ENCODE peak calls at places on chromosomes 6 and 20, in five cellular contexts. One of them, this sample, is unnamed.

GRCh38 chr6:41884957-41885356 is 10.2 kb downstream of the USP49 start:
- DNase-seq in fibroblast of mammary gland: no peak
- DNase-seq in pancreas: no peak
- DNase-seq in fibroblast of lung: no peak
- DNase-seq in iPS DF 6.9: no peak
- DNase-seq in this sample: no peak

GRCh38 chr6:191487-192312 is 100.6 kb upstream of the DUSP22 start:
- DNase-seq in fibroblast of mammary gland: no peak
- DNase-seq in pancreas: no peak
- DNase-seq in fibroblast of lung: no peak
- DNase-seq in iPS DF 6.9: no peak
- DNase-seq in this sample: no peak

GRCh38 chr6:137811121-137811911 is 55.7 kb upstream of the TNFAIP3 start:
- DNase-seq in fibroblast of mammary gland: peak
- DNase-seq in pancreas: peak
- DNase-seq in fibroblast of lung: peak
- DNase-seq in iPS DF 6.9: no peak
- DNase-seq in this sample: peak

GRCh38 chr6:39980839-39981580 is 46.7 kb upstream of the MOCS1 start:
- DNase-seq in fibroblast of mammary gland: peak
- DNase-seq in pancreas: no peak
- DNase-seq in fibroblast of lung: peak
- DNase-seq in iPS DF 6.9: peak
- DNase-seq in this sample: peak

GRCh38 chr6:14252271-14252850 is 134.8 kb downstream of the CD83 start:
- DNase-seq in fibroblast of mammary gland: no peak
- DNase-seq in pancreas: no peak
- DNase-seq in fibroblast of lung: no peak
- DNase-seq in iPS DF 6.9: no peak
- DNase-seq in this sample: no peak

GRCh38 chr6:116022841-116023380 is 37.8 kb downstream of the FRK start:
- DNase-seq in fibroblast of mammary gland: peak
- DNase-seq in pancreas: no peak
- DNase-seq in fibroblast of lung: no peak
- DNase-seq in iPS DF 6.9: no peak
- DNase-seq in this sample: peak

GRCh38 chr6:137743493-137743892 is 123.6 kb upstream of the TNFAIP3 start:
- DNase-seq in fibroblast of mammary gland: no peak
- DNase-seq in pancreas: no peak
- DNase-seq in fibroblast of lung: no peak
- DNase-seq in iPS DF 6.9: no peak
- DNase-seq in this sample: peak

GRCh38 chr6:144334150-144334708 is 49.1 kb downstream of the UTRN start:
- DNase-seq in fibroblast of mammary gland: no peak
- DNase-seq in pancreas: no peak
- DNase-seq in fibroblast of lung: no peak
- DNase-seq in iPS DF 6.9: no peak
- DNase-seq in this sample: no peak

GRCh38 chr20:32789896-32790750 is 27.9 kb downstream of the DNMT3B start:
- DNase-seq in fibroblast of mammary gland: peak
- DNase-seq in pancreas: peak
- DNase-seq in fibroblast of lung: peak
- DNase-seq in iPS DF 6.9: no peak
- DNase-seq in this sample: peak

GRCh38 chr20:36523341-36523740 is 18.0 kb upstream of the MYL9 start:
- DNase-seq in fibroblast of mammary gland: no peak
- DNase-seq in pancreas: no peak
- DNase-seq in fibroblast of lung: no peak
- DNase-seq in iPS DF 6.9: no peak
- DNase-seq in this sample: no peak

GRCh38 chr6:79495246-79495645 is 42.0 kb downstream of the LCA5 start:
- DNase-seq in fibroblast of mammary gland: no peak
- DNase-seq in pancreas: no peak
- DNase-seq in fibroblast of lung: no peak
- DNase-seq in iPS DF 6.9: no peak
- DNase-seq in this sample: no peak

GRCh38 chr6:95693108-95693507 is 115.8 kb downstream of the MANEA start:
- DNase-seq in fibroblast of mammary gland: no peak
- DNase-seq in pancreas: no peak
- DNase-seq in fibroblast of lung: no peak
- DNase-seq in iPS DF 6.9: no peak
- DNase-seq in this sample: peak

GRCh38 chr20:9112541-9113515 is 43.9 kb downstream of the PLCB4 start:
- DNase-seq in fibroblast of mammary gland: peak
- DNase-seq in pancreas: no peak
- DNase-seq in fibroblast of lung: peak
- DNase-seq in iPS DF 6.9: no peak
- DNase-seq in this sample: no peak

GRCh38 chr20:38751360-38751976 is 3.2 kb downstream of the ACTR5 start:
- DNase-seq in fibroblast of mammary gland: peak
- DNase-seq in pancreas: no peak
- DNase-seq in fibroblast of lung: peak
- DNase-seq in iPS DF 6.9: no peak
- DNase-seq in this sample: peak

GRCh38 chr6:42979523-42980177 is 669 bp upstream of the PEX6 start:
- DNase-seq in fibroblast of mammary gland: peak
- DNase-seq in pancreas: no peak
- DNase-seq in fibroblast of lung: peak
- DNase-seq in iPS DF 6.9: no peak
- DNase-seq in this sample: peak

GRCh38 chr6:168276576-168277273 is 42.9 kb downstream of the DACT2 start:
- DNase-seq in fibroblast of mammary gland: no peak
- DNase-seq in pancreas: no peak
- DNase-seq in fibroblast of lung: no peak
- DNase-seq in iPS DF 6.9: no peak
- DNase-seq in this sample: no peak

GRCh38 chr6:38638941-38639497 is 710 bp downstream of the BTBD9 start:
- DNase-seq in fibroblast of mammary gland: peak
- DNase-seq in pancreas: peak
- DNase-seq in fibroblast of lung: peak
- DNase-seq in iPS DF 6.9: no peak
- DNase-seq in this sample: peak

GRCh38 chr6:34243901-34244884 is 4.6 kb downstream of the SMIM29 start:
- DNase-seq in fibroblast of mammary gland: peak
- DNase-seq in pancreas: no peak
- DNase-seq in fibroblast of lung: peak
- DNase-seq in iPS DF 6.9: no peak
- DNase-seq in this sample: peak

GRCh38 chr20:9838378-9839295 is at the start of gene PAK5:
- DNase-seq in fibroblast of mammary gland: peak
- DNase-seq in pancreas: peak
- DNase-seq in fibroblast of lung: peak
- DNase-seq in iPS DF 6.9: peak
- DNase-seq in this sample: no peak

GRCh38 chr20:43749734-43750294 is 23.0 kb upstream of the GTSF1L start:
- DNase-seq in fibroblast of mammary gland: peak
- DNase-seq in pancreas: peak
- DNase-seq in fibroblast of lung: peak
- DNase-seq in iPS DF 6.9: peak
- DNase-seq in this sample: peak

DNA sequence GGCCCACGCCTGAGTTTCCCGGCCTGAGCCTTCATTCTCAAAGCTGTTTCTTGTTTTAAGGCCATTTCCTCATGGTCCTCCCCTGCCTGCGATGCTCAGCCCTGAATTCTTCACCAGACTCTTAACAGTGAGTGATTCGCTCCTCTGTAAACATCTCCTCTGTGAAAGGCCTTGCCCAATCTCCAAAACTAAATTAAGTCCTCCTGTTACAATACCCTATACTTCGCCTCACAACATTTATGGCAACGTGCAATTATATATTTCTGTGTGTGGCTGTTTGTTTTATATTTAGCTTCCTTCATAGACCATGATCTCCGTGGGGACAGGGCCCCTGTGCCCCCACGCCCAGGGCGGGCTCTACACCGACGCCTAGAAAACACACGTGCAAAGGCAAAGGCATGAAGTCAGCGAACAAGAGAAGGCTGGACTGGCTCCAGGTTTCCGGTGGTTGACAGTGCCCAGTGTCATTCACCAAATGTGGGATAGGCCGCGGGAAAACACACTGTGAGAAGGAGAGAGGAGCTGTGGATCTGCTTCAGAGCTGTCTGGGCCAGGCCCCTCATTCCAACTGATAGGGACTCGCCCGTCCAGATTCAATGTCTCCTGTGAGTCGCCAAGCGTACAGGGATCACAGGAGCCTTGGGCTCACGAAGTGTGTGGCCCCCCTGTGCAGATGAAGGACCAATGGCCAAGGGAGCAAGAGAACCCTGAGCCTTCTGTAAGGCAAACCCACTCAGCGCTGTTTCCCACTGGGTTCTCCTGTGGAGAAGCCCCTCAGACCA is 268.0 kb downstream of the ERMARD start:
- DNase-seq in fibroblast of mammary gland: peak
- DNase-seq in pancreas: no peak
- DNase-seq in fibroblast of lung: no peak
- DNase-seq in iPS DF 6.9: no peak
- DNase-seq in this sample: peak
- H3K4me3 ChIP-seq in fibroblast of mammary gland: no peak
- H3K4me3 ChIP-seq in pancreas: no peak
- H3K4me3 ChIP-seq in fibroblast of lung: no peak
- H3K4me3 ChIP-seq in iPS DF 6.9: no peak
- H3K4me3 ChIP-seq in this sample: no peak

GRCh38 chr6:32462609-32463008 is 22.9 kb downstream of the HLA-DRA start:
- DNase-seq in fibroblast of mammary gland: peak
- DNase-seq in pancreas: no peak
- DNase-seq in fibroblast of lung: no peak
- DNase-seq in iPS DF 6.9: no peak
- DNase-seq in this sample: peak

GRCh38 chr6:32460528-32460927 is 20.8 kb downstream of the HLA-DRA start:
- DNase-seq in fibroblast of mammary gland: no peak
- DNase-seq in pancreas: no peak
- DNase-seq in fibroblast of lung: no peak
- DNase-seq in iPS DF 6.9: no peak
- DNase-seq in this sample: peak

GRCh38 chr6:32461493-32461892 is 21.8 kb downstream of the HLA-DRA start:
- DNase-seq in fibroblast of mammary gland: no peak
- DNase-seq in pancreas: no peak
- DNase-seq in fibroblast of lung: no peak
- DNase-seq in iPS DF 6.9: no peak
- DNase-seq in this sample: no peak

GRCh38 chr6:32457054-32457453 is 17.4 kb downstream of the HLA-DRA start:
- DNase-seq in fibroblast of mammary gland: no peak
- DNase-seq in pancreas: no peak
- DNase-seq in fibroblast of lung: no peak
- DNase-seq in iPS DF 6.9: no peak
- DNase-seq in this sample: no peak

GRCh38 chr6:32459781-32460424 is 20.2 kb downstream of the HLA-DRA start:
- DNase-seq in fibroblast of mammary gland: peak
- DNase-seq in pancreas: no peak
- DNase-seq in fibroblast of lung: no peak
- DNase-seq in iPS DF 6.9: no peak
- DNase-seq in this sample: no peak
- H3K4me3 ChIP-seq in fibroblast of mammary gland: peak
- H3K4me3 ChIP-seq in pancreas: no peak
- H3K4me3 ChIP-seq in fibroblast of lung: no peak
- H3K4me3 ChIP-seq in iPS DF 6.9: no peak
- H3K4me3 ChIP-seq in this sample: peak

DNA sequence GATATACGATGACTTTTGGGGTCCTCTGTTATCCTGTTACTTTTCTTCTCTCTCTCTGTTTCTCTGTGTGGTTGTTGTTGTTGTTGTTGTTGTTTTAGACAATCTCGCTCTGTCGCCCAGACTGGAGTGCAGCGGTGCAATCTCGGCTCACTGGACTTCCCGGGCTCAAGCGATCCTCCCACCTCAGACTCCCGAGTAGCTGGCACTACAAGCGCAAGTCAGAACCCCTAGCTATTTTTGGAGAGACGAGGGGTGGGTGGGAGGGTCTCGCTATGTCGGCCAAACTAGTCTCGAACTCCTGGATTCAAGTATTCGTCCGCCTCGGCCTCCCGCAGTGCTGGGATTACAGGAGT is 19.1 kb upstream of the ABT1 start:
- DNase-seq in fibroblast of mammary gland: no peak
- DNase-seq in pancreas: no peak
- DNase-seq in fibroblast of lung: no peak
- DNase-seq in iPS DF 6.9: no peak
- DNase-seq in this sample: no peak
- H3K4me3 ChIP-seq in fibroblast of mammary gland: peak
- H3K4me3 ChIP-seq in pancreas: no peak
- H3K4me3 ChIP-seq in fibroblast of lung: peak
- H3K4me3 ChIP-seq in iPS DF 6.9: peak
- H3K4me3 ChIP-seq in this sample: no peak

DNA sequence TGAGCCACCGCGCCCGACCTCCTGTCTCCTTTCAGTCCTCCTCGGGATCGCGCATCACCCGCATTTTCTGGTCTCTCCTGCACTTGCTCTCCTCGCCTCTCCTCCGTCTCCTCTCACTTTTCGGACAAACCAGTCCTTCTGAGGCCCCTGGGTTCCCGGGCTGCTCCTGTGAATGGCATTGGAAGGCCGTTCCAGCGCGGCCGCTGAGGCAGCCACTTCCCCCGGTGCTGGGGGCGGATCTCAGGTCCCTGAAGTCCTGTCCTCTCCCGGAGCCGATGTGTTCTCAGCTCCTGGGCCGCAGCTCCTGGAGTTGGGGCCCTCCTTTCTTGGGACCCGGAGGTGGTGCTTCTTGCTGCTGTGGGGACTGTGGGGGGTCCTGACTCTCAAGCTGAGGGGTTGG is 803 bp downstream of the MICB start:
- DNase-seq in fibroblast of mammary gland: no peak
- DNase-seq in pancreas: no peak
- DNase-seq in fibroblast of lung: peak
- DNase-seq in iPS DF 6.9: no peak
- DNase-seq in this sample: peak
- H3K4me3 ChIP-seq in fibroblast of mammary gland: peak
- H3K4me3 ChIP-seq in pancreas: no peak
- H3K4me3 ChIP-seq in fibroblast of lung: peak
- H3K4me3 ChIP-seq in iPS DF 6.9: peak
- H3K4me3 ChIP-seq in this sample: peak

GRCh38 chr6:26400626-26401025 is 1.4 kb upstream of the BTN3A1 start:
- DNase-seq in fibroblast of mammary gland: no peak
- DNase-seq in pancreas: no peak
- DNase-seq in fibroblast of lung: no peak
- DNase-seq in iPS DF 6.9: no peak
- DNase-seq in this sample: no peak

GRCh38 chr6:26401987-26402658 is at the start of gene BTN3A1:
- DNase-seq in fibroblast of mammary gland: peak
- DNase-seq in pancreas: peak
- DNase-seq in fibroblast of lung: peak
- DNase-seq in iPS DF 6.9: no peak
- DNase-seq in this sample: peak

GRCh38 chr6:26404534-26404933 is 2.5 kb downstream of the BTN3A1 start:
- DNase-seq in fibroblast of mammary gland: no peak
- DNase-seq in pancreas: no peak
- DNase-seq in fibroblast of lung: no peak
- DNase-seq in iPS DF 6.9: no peak
- DNase-seq in this sample: no peak

GRCh38 chr6:26401389-26401986 is 587 bp upstream of the BTN3A1 start:
- DNase-seq in fibroblast of mammary gland: no peak
- DNase-seq in pancreas: no peak
- DNase-seq in fibroblast of lung: no peak
- DNase-seq in iPS DF 6.9: no peak
- DNase-seq in this sample: no peak

DNA sequence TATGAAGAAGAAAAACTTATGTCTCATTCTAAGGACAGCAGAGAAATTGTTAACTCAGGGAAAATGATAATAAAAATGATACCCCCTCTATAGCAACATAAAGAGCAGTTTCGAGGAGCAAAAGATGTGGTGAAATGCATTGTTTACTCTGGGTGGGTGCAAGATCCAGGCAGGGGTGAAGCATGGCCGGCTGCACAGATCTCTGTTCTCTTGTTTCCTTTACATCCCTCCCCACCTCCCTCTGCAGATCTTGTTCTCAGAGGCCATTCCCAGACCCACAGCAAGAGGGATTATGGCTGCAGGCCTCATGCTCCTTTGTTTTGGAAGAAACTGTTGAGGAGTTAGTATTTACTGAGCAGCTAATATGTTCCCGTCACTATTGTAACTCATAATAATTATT is 1.8 kb downstream of the BTN3A1 start:
- DNase-seq in fibroblast of mammary gland: no peak
- DNase-seq in pancreas: no peak
- DNase-seq in fibroblast of lung: no peak
- DNase-seq in iPS DF 6.9: no peak
- DNase-seq in this sample: no peak
- H3K4me3 ChIP-seq in fibroblast of mammary gland: no peak
- H3K4me3 ChIP-seq in pancreas: no peak
- H3K4me3 ChIP-seq in fibroblast of lung: no peak
- H3K4me3 ChIP-seq in iPS DF 6.9: no peak
- H3K4me3 ChIP-seq in this sample: no peak